ENCODE peak calls at places on chromosomes 2 and 18, in eight cellular contexts. W, Z, U, O, N, Y, K and L are unnamed samples.

GRCh38 chr18:5309888-5310470 is 14.5 kb upstream of the ZBTB14 start:
- DNase-seq in Z (no peak), N (no peak), W (no peak), K (no peak), U (no peak), O (no peak), Y (no peak), L (no peak)

GRCh38 chr2:126899786-126900185 is 1.1 kb downstream of the TEX51 start:
- DNase-seq in N (no peak), Z (no peak), W (no peak), Y (peak; percentile 22), U (no peak), O (no peak), K (no peak), L (no peak)

GRCh38 chr2:46811379-46812310 is 104.0 kb downstream of the MCFD2 start:
- DNase-seq in Y (peak; percentile 9), K (no peak), U (no peak), N (no peak), W (no peak), Z (no peak), O (no peak), L (no peak)

GRCh38 chr2:42840760-42841159 is 48.4 kb upstream of the HAAO start:
- DNase-seq in U (no peak), Y (peak; percentile 10), N (peak; percentile 35), Z (no peak), W (no peak), K (no peak), O (no peak), L (peak; percentile 19)

GRCh38 chr2:120669121-120669952 is 66.3 kb upstream of the GLI2 start:
- DNase-seq in K (peak; percentile 59), W (no peak), Y (peak; percentile 90), N (no peak), Z (no peak), O (no peak), U (peak; percentile 38), L (peak; percentile 61)

GRCh38 chr2:198296665-198297308 is 492.4 kb downstream of the PLCL1 start:
- DNase-seq in W (peak; percentile 39), U (peak; percentile 86), K (peak; percentile 76), O (no peak), Z (peak; percentile 56), N (no peak), Y (peak; percentile 89), L (peak; percentile 55)

GRCh38 chr18:3596324-3597158 is 146.6 kb downstream of the TGIF1 start:
- DNase-seq in Y (peak; percentile 74), O (peak; percentile 42), K (peak; percentile 27), N (peak; percentile 72), W (peak; percentile 64), Z (peak; percentile 36), U (peak; percentile 58), L (peak; percentile 41)

GRCh38 chr2:210686401-210686800 is 130.0 kb downstream of the CPS1 start:
- DNase-seq in U (no peak), Y (no peak), N (no peak), Z (no peak), O (no peak), K (no peak), W (no peak), L (no peak)

GRCh38 chr18:63795611-63796010 is 20.4 kb downstream of the SERPINB7 start:
- DNase-seq in N (no peak), U (no peak), Z (no peak), O (no peak), K (no peak), Y (no peak), W (no peak), L (no peak)

GRCh38 chr2:102604754-102605153 is 14.6 kb upstream of the SLC9A2 start:
- DNase-seq in U (no peak), W (no peak), N (no peak), Z (no peak), Y (peak; percentile 65), K (no peak), O (no peak), L (peak; percentile 35)

GRCh38 chr2:88053301-88053700 is 2.3 kb downstream of the KRCC1 start:
- DNase-seq in Y (no peak), W (no peak), N (no peak), U (no peak), K (no peak), O (no peak), Z (peak; percentile 20), L (no peak)

GRCh38 chr18:37274988-37275590 is 290.5 kb downstream of the CELF4 start:
- DNase-seq in U (no peak), W (no peak), N (no peak), K (no peak), O (no peak), Z (no peak), Y (no peak), L (no peak)

GRCh38 chr2:187138240-187138639 is 289.3 kb upstream of the ZSWIM2 start:
- DNase-seq in U (peak; percentile 41), N (no peak), O (peak; percentile 38), K (peak; percentile 5), W (peak; percentile 31), Z (peak; percentile 55), Y (peak; percentile 78), L (peak; percentile 34)

GRCh38 chr18:10010611-10011015 is 96.8 kb downstream of the VAPA start:
- DNase-seq in O (peak; percentile 64), Z (peak; percentile 84), Y (peak; percentile 9), W (peak; percentile 83), U (no peak), K (no peak), N (no peak), L (no peak)

GRCh38 chr2:227793148-227793722 is 20.4 kb upstream of the CCL20 start:
- DNase-seq in Y (no peak), U (no peak), N (no peak), W (no peak), K (no peak), O (no peak), Z (no peak), L (no peak)

GRCh38 chr2:235666240-235666781 is 172.5 kb downstream of the AGAP1 start:
- DNase-seq in U (peak; percentile 78), O (no peak), K (peak; percentile 61), Y (peak; percentile 81), Z (peak; percentile 93), W (no peak), N (no peak), L (peak; percentile 68)

GRCh38 chr2:37558622-37559021 is 112.8 kb downstream of the CDC42EP3 start:
- DNase-seq in Y (no peak), K (no peak), O (no peak), W (peak; percentile 39), U (no peak), N (no peak), Z (no peak), L (no peak)

GRCh38 chr2:171347591-171348032 is 86.2 kb downstream of the METTL8 start:
- DNase-seq in U (peak; percentile 8), K (no peak), Z (peak; percentile 92), O (no peak), N (no peak), W (no peak), Y (no peak), L (no peak)

GRCh38 chr2:158663796-158664195 is 131.3 kb upstream of the DAPL1 start:
- DNase-seq in O (no peak), N (no peak), W (no peak), K (no peak), Z (no peak), U (no peak), Y (no peak), L (no peak)

GRCh38 chr2:62817995-62818713 is 112.6 kb downstream of the EHBP1 start:
- DNase-seq in W (no peak), U (no peak), N (no peak), K (no peak), Y (no peak), Z (peak; percentile 36), O (no peak), L (no peak)

GRCh38 chr18:62717850-62718229 is 2.5 kb downstream of the PHLPP1 start:
- DNase-seq in N (no peak), W (no peak), K (no peak), Y (no peak), Z (peak; percentile 59), U (no peak), O (no peak), L (no peak)

GRCh38 chr2:226274143-226274542 is 525.5 kb downstream of the IRS1 start:
- DNase-seq in U (no peak), K (no peak), W (no peak), Y (no peak), N (no peak), O (no peak), Z (no peak), L (no peak)

GRCh38 chr18:31657823-31658669 is 26.3 kb downstream of the B4GALT6 start:
- DNase-seq in Y (no peak), O (no peak), U (no peak), N (no peak), W (no peak), Z (peak; percentile 19), K (peak; percentile 67), L (no peak)

GRCh38 chr2:238240761-238241711 is 1.2 kb upstream of the HES6 start:
- DNase-seq in W (peak; percentile 78), Z (peak; percentile 44), K (peak; percentile 86), U (peak; percentile 86), N (peak; percentile 81), O (peak; percentile 61), Y (peak; percentile 95), L (no peak)

GRCh38 chr18:67417864-67418523 is 98.5 kb downstream of the DSEL start:
- DNase-seq in W (no peak), Y (no peak), N (no peak), K (no peak), Z (peak; percentile 54), O (no peak), U (no peak), L (no peak)
- H3K4me3 ChIP-seq in W (no peak overlapping the region), Y (no peak overlapping the region), N (peak overlapping the region; percentile 12), K (no peak overlapping the region), Z (no peak overlapping the region), O (peak overlapping the region; percentile 24), U (no peak overlapping the region), L (no peak overlapping the region)

GRCh38 chr18:59273936-59274928 is 978 bp upstream of the RAX start:
- DNase-seq in Y (peak; percentile 75), U (peak; percentile 36), N (no peak), O (no peak), W (no peak), K (no peak), Z (no peak), L (no peak)
- H3K4me3 ChIP-seq in Y (peak overlapping the region; percentile 79), U (peak overlapping the region; percentile 6), N (no peak overlapping the region), O (peak overlapping the region; percentile 54), W (no peak overlapping the region), K (no peak overlapping the region), Z (no peak overlapping the region), L (no peak overlapping the region)

GRCh38 chr2:192038152-192038551 is 156.6 kb downstream of the TMEFF2 start:
- DNase-seq in W (no peak), K (no peak), U (no peak), N (no peak), Y (no peak), O (no peak), Z (no peak), L (no peak)

GRCh38 chr2:192044496-192044895 is 150.2 kb downstream of the TMEFF2 start:
- DNase-seq in O (no peak), W (no peak), Y (peak; percentile 51), K (no peak), Z (no peak), N (no peak), U (no peak), L (no peak)

GRCh38 chr2:192042126-192042525 is 152.6 kb downstream of the TMEFF2 start:
- DNase-seq in K (no peak), O (no peak), Z (no peak), N (no peak), U (no peak), Y (no peak), W (no peak), L (no peak)

GRCh38 chr2:192043216-192043870 is 151.4 kb downstream of the TMEFF2 start:
- DNase-seq in Y (no peak), K (no peak), W (no peak), N (no peak), O (no peak), Z (no peak), U (no peak), L (no peak)
- H3K4me3 ChIP-seq in Y (no peak overlapping the region), K (no peak overlapping the region), W (no peak overlapping the region), N (no peak overlapping the region), O (no peak overlapping the region), Z (no peak overlapping the region), U (no peak overlapping the region), L (no peak overlapping the region)

GRCh38 chr18:35572644-35573043 is 8.9 kb upstream of the GALNT1 start:
- DNase-seq in N (no peak), O (no peak), Y (no peak), W (no peak), U (no peak), Z (peak; percentile 17), K (no peak), L (no peak)
- H3K4me3 ChIP-seq in N (no peak overlapping the region), O (no peak overlapping the region), Y (no peak overlapping the region), W (no peak overlapping the region), U (no peak overlapping the region), Z (no peak overlapping the region), K (no peak overlapping the region), L (no peak overlapping the region)